ENCODE peak calls at places on chromosomes 12 and 14, in six cellular contexts. C, G, W, N, J and Y are unnamed samples.

GRCh38 chr14:91078095-91078737 is 17.8 kb upstream of the RPS6KA5 start:
- DNase-seq in C (no peak), G (no peak), W (no peak), N (no peak), J (no peak), Y (no peak)

GRCh38 chr12:12239127-12239526 is 27.7 kb downstream of the LRP6 start:
- DNase-seq in C (no peak), G (no peak), W (no peak), N (no peak), J (no peak), Y (no peak)

GRCh38 chr12:77553976-77554619 is 276.6 kb upstream of the NAV3 start:
- DNase-seq in C (no peak), G (no peak), W (no peak), N (no peak), J (no peak), Y (no peak)

GRCh38 chr12:19694627-19695026 is 255.3 kb downstream of the AEBP2 start:
- DNase-seq in C (no peak), G (peak), W (no peak), N (no peak), J (peak), Y (no peak)

GRCh38 chr14:47009615-47010014 is 358.0 kb upstream of the RPL10L start:
- DNase-seq in C (no peak), G (no peak), W (no peak), N (no peak), J (no peak), Y (no peak)

GRCh38 chr12:89731064-89731463 is 22.4 kb upstream of the ATP2B1 start:
- DNase-seq in C (no peak), G (no peak), W (no peak), N (no peak), J (no peak), Y (no peak)

GRCh38 chr12:48045965-48046364 is 41.7 kb upstream of the COL2A1 start:
- DNase-seq in C (no peak), G (no peak), W (no peak), N (no peak), J (no peak), Y (no peak)

GRCh38 chr12:123106640-123107359 is 44.1 kb downstream of the PITPNM2 start:
- DNase-seq in C (no peak), G (peak), W (peak), N (no peak), J (peak), Y (no peak)

GRCh38 chr14:105493921-105494605 is 3.0 kb downstream of the TEDC1 start:
- DNase-seq in C (no peak), G (no peak), W (no peak), N (no peak), J (no peak), Y (no peak)

GRCh38 chr14:24069411-24069735 is 2.0 kb upstream of the CPNE6 start:
- DNase-seq in C (no peak), G (no peak), W (no peak), N (no peak), J (no peak), Y (no peak)

GRCh38 chr14:102316048-102316745 is 3.3 kb upstream of the ZNF839 start:
- DNase-seq in C (peak), G (peak), W (peak), N (no peak), J (no peak), Y (no peak)

GRCh38 chr12:46983959-46984833 is 95.2 kb upstream of the PCED1B start:
- DNase-seq in C (peak), G (peak), W (peak), N (no peak), J (peak), Y (peak)

GRCh38 chr14:24297190-24297964 is 2.2 kb downstream of the DHRS1 start:
- DNase-seq in C (no peak), G (peak), W (no peak), N (no peak), J (peak), Y (peak)

GRCh38 chr14:77273796-77274195 is 2.8 kb upstream of the NGB start:
- DNase-seq in C (no peak), G (no peak), W (no peak), N (no peak), J (no peak), Y (no peak)

GRCh38 chr14:77275041-77275854 is 4.2 kb upstream of the NGB start:
- DNase-seq in C (no peak), G (no peak), W (no peak), N (no peak), J (no peak), Y (no peak)

GRCh38 chr14:77270361-77271112 is 469 bp downstream of the NGB start:
- DNase-seq in C (peak), G (no peak), W (no peak), N (no peak), J (no peak), Y (no peak)

GRCh38 chr14:77271113-77271710 is at the start of gene NGB:
- DNase-seq in C (peak), G (no peak), W (no peak), N (no peak), J (no peak), Y (no peak)

GRCh38 chr14:77272261-77272660 is 1.3 kb upstream of the NGB start:
- DNase-seq in C (no peak), G (no peak), W (no peak), N (no peak), J (no peak), Y (no peak)
- TF ChIP-seq CTCF in C (no peak), G (no peak), W (no peak), N (no peak), J (no peak), Y (no peak)

DNA sequence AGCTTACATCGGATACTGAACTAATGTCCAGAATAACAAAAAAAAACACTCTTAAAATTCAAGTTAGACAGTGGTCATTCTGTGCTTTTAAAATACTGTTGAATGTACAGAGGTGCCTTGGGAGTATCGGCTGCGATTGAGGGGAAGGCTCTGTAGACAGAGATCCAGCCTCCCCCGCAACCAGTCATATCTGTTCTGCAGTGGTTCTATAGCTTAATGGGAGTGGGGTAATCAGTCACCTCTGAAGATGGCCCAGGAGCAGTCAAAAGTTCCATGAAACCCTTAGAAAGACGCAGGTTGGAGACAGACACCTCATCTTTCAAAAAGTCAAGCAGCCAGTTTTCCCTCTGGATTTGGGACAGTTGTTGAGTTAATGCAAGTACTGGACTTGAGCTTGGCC is 1486.6 kb upstream of the TMEM132C start:
- DNase-seq in C (no peak), G (no peak), W (no peak), N (no peak), J (no peak), Y (no peak)
- TF ChIP-seq CTCF in C (no peak), G (no peak), W (no peak), N (no peak), J (no peak), Y (no peak)

GRCh38 chr14:41558527-41558926 is 48.1 kb upstream of the LRFN5 start:
- DNase-seq in C (no peak), G (no peak), W (no peak), N (no peak), J (no peak), Y (no peak)
- TF ChIP-seq CTCF in C (no peak), G (no peak), W (no peak), N (no peak), J (no peak), Y (no peak)

DNA sequence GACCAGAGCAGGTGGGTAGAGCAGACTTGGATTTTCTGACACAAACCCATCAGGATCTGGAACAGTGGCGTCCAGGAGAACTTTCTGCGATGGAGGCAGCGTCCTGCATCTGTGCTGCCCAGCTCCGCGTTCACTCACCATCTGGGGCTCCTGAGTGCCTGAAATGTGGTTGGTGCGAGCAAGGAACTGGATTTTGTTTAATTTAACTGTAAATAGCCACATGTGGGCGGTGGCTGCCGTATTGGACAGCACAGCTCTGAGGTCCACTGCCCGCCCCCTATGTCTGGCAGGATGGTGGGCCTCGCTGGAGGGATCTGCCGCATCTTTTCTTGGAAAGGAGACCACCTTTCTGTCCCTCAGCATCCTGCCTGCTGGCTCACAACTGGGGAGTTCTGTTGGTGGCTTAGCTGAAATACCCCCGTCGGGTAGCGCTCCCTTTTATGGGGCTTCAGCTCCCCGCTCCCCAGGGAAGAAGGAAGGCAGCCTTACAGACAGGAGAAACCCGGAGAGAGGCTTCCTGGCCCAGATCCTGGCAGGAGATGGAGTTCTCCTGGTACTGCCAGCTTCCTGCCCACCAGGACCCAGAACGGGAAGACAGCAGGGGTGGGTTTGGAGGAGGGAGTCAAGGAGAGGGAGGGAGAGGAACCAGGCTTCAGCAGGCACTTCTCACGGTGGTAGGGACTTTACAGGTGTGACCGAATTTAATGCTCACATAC is 184.9 kb upstream of the PRMT8 start:
- DNase-seq in C (no peak), G (no peak), W (no peak), N (no peak), J (no peak), Y (no peak)
- TF ChIP-seq CTCF in C (no peak), G (no peak), W (no peak), N (no peak), J (no peak), Y (no peak)

DNA sequence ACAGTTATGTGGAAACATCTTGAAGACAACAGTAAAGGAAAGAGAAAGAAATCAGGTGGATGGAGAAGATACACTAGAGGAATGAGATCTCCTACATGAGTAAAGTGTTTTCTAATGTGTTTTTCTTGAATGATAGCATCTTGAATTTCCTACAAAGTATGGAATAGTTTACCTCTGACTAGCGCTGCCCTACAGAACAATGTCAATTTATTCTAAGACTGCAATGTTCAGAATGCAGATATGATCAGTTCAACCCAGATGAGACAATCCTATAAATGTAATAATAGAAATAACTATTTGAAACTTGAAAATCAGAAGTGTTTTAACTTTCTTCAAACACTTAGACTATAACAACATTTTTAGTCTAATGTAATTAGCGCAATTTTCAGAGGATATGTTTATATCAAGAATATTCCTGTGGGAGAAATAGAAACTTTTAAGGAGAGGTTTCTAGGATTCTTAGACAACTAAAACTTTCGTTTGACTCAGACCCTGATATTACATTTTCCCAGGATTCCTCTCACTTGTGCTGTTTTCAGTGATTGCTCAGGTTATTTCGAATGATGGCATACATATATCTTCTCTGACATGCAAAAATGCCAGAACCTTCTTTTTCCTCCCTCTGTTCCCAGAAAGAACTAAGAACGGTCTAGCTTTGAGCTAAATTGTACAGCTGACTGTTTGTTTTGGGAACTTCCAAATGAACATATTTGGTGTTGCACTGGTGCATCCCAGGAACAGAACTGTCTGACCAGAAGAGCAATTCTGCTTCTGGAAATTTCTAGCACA is 1017.4 kb downstream of the DIO2 start:
- DNase-seq in C (no peak), G (no peak), W (no peak), N (no peak), J (no peak), Y (no peak)
- TF ChIP-seq CTCF in C (no peak), G (no peak), W (no peak), N (no peak), J (no peak), Y (no peak)

DNA sequence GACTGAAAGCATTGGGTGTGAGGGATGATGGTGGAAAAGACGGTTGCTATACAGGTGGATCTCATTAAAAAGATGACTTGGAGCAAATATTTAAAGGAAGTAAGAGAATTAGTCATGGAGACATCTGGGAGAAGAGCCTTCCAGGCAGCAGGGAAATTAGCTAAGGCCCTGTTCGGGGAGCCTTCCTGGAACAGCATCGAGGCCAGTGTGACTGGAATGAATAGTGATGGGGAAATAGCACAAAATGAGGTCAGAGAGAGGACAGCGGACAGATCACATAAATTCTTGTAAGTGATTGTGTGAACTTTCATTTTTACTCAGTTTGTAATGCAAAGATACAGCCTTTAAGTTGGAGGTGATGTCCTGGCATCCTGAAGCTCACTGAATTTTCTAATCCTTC is 842.3 kb downstream of the SLC6A15 start:
- DNase-seq in C (no peak), G (peak), W (peak), N (peak), J (no peak), Y (no peak)
- TF ChIP-seq CTCF in C (no peak), G (no peak), W (no peak), N (no peak), J (no peak), Y (no peak)

DNA sequence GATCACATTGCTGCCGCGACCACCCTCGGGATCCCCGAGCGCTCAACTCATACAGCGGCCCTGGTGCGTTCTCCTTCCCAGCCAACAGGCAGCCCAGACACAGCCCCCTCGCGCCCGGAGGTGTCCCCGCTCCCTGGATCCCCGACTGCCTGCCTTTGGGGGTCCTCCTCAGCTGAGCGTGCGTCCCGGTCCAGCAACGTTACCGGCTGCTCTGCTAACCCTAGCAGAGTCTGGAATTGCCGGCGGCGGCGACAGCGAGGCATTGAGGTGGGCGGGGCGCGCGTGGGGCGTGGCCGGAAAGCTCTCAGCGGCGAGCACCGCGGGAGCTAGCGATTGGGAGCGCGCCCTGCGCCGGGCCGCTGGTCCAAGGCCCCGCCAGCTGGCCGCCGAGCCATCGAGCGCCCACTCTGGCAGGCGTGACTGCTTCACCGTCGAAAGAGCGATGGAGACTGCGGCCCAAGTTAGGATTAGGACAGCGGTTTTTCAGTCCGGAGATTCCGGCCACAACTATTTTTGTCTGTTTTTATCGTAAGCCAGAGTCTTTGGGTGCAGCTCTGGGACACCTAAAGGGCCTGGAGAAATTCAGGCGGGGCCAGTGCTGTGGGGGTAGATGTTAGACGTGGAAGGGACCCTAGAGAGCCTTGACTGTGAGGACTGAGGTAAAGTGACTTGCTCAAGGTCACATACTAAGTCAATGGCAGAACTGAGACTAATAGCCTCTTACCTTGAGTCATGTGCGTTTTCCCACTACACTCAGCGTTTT is at the start of gene HEATR5A:
- DNase-seq in C (peak), G (peak), W (peak), N (peak), J (peak), Y (peak)
- TF ChIP-seq CTCF in C (no peak), G (no peak), W (no peak), N (peak), J (no peak), Y (peak)

GRCh38 chr12:116276433-116277216 is 868 bp downstream of the MED13L start:
- DNase-seq in C (peak), G (peak), W (peak), N (peak), J (peak), Y (peak)
- TF ChIP-seq CTCF in C (no peak), G (no peak), W (no peak), N (no peak), J (no peak), Y (no peak)